ENCODE peak calls at places on chromosomes 2 and 18, in nine cellular contexts. K is cardiac fibroblast, J is fibroblast of pulmonary artery, Q is sigmoid colon, G is retinal pigment epithelial cell, F is GM13976, H is mesothelial cell of epicardium, U is RWPE1, O is A549. D is an unnamed sample.
A peak's percentile ranks its signal among the peaks of the same experiment; 100 is the strongest.

GRCh38 chr2:175679728-175680127 is 322.3 kb downstream of the LNPK start:
- DNase-seq in Q (no peak), J (no peak), U (no peak), H (no peak), G (no peak), F (no peak), O (no peak), K (no peak), D (no peak)

GRCh38 chr2:71939588-71940535 is 207.8 kb downstream of the CYP26B1 start:
- DNase-seq in H (peak; percentile 35), K (peak; percentile 62), O (no peak), J (no peak), U (no peak), F (peak; percentile 23), Q (no peak), G (no peak), D (no peak)

GRCh38 chr2:236162031-236162803 is 6.0 kb downstream of the GBX2 start:
- DNase-seq in G (no peak), J (no peak), H (no peak), O (no peak), F (peak; percentile 38), K (no peak), U (no peak), Q (peak; percentile 28), D (no peak)

GRCh38 chr2:80968450-80968849 is 663.9 kb upstream of the LRRTM1 start:
- DNase-seq in G (no peak), H (no peak), J (no peak), F (no peak), O (no peak), K (no peak), Q (no peak), U (no peak), D (no peak)

GRCh38 chr2:170966648-170967396 is 37.8 kb downstream of the GORASP2 start:
- DNase-seq in Q (no peak), U (no peak), K (no peak), O (peak; percentile 61), G (no peak), H (no peak), J (no peak), F (no peak), D (no peak)

GRCh38 chr2:176138526-176139169 is 9.1 kb downstream of the HOXD8 start:
- DNase-seq in Q (peak; percentile 63), K (no peak), F (no peak), O (no peak), U (no peak), G (no peak), J (no peak), H (no peak), D (no peak)

GRCh38 chr2:33644215-33644614 is 45.1 kb upstream of the FAM98A start:
- DNase-seq in Q (no peak), U (no peak), K (no peak), J (no peak), O (no peak), F (no peak), H (no peak), G (no peak), D (no peak)

GRCh38 chr2:174553811-174554493 is 43.7 kb downstream of the WIPF1 start:
- DNase-seq in Q (no peak), F (no peak), O (no peak), K (no peak), U (no peak), H (no peak), J (no peak), G (no peak), D (no peak)

GRCh38 chr2:177257471-177257870 is 7.1 kb downstream of the NFE2L2 start:
- DNase-seq in O (no peak), U (no peak), F (no peak), G (no peak), K (no peak), H (no peak), J (no peak), Q (no peak), D (no peak)

GRCh38 chr2:8620611-8621382 is 61.1 kb upstream of the ID2 start:
- DNase-seq in U (no peak), H (no peak), O (no peak), K (peak; percentile 95), F (no peak), G (no peak), Q (peak; percentile 56), J (peak; percentile 93), D (no peak)

DNA sequence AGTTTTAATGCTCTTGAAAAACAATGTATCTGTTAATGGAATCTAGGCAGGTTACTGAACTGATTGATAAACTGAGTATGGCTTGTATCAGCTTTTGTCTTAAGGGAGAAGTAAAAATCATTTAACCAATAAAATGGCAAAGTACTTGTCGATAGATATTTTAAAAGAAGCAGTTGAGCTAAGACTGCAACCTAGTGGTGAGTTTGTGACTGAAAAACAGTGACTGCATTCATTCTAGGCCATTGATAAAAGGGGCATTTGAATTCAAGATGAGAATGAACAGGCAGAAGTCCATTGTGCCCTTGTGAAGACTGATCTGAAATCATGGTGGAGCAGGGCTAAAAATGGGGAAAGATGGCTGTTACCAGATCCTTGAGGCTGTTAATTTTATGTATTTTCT is 59.4 kb upstream of the MSTN start:
- DNase-seq in K (peak; percentile 34), G (no peak), H (no peak), J (peak; percentile 40), F (peak; percentile 41), Q (no peak), O (peak; percentile 32), U (peak; percentile 11), D (no peak)
- TF ChIP-seq CTCF in K (peak; percentile 42), G (peak; percentile 44), H (no peak), J (peak; percentile 54), F (peak; percentile 7), Q (no peak), O (peak; percentile 47), U (no peak), D (no peak)

DNA sequence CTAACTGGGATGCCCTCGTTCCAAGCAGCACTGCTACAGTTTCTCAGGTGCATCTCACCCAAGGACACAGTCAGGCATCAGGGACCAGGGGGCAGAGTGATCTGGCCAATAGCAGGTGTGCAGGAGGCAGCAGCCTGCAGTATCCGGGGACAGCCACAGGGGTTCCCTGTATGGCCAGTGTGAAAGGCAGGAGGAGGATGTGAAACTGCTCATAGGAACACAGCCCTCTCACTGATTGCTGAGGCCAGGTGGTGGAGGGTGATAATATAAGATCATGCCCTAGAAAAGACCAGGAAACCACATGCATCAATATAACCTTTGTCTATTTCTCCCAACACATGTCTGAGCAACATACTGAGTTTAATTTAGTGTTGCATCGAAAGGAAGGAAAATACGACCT is 112.7 kb upstream of the TACR1 start:
- DNase-seq in G (no peak), H (no peak), O (peak; percentile 32), K (no peak), Q (no peak), F (peak; percentile 69), J (no peak), U (no peak), D (no peak)
- TF ChIP-seq CTCF in G (no peak), H (no peak), O (no peak), K (peak; percentile 18), Q (no peak), F (peak; percentile 60), J (no peak), U (no peak), D (no peak)

GRCh38 chr2:101725515-101726192 is 28.1 kb downstream of the MAP4K4 start:
- DNase-seq in Q (no peak), K (no peak), F (no peak), H (no peak), G (no peak), J (peak; percentile 39), O (no peak), U (no peak), D (no peak)
- TF ChIP-seq CTCF in Q (no peak), K (peak; percentile 39), F (no peak), H (no peak), G (peak; percentile 27), J (peak; percentile 31), O (no peak), U (no peak), D (no peak)

GRCh38 chr18:36942264-36942663 is 113.3 kb downstream of the KIAA1328 start:
- DNase-seq in U (no peak), G (peak; percentile 12), Q (no peak), J (peak; percentile 71), O (peak; percentile 35), F (peak; percentile 61), H (no peak), K (peak; percentile 57), D (no peak)
- TF ChIP-seq CTCF in U (no peak), G (peak; percentile 79), Q (no peak), J (peak; percentile 75), O (peak; percentile 41), F (peak; percentile 56), H (peak; percentile 63), K (peak; percentile 72), D (no peak)

GRCh38 chr2:117931266-117931665 is 82.6 kb downstream of the CCDC93 start:
- DNase-seq in K (no peak), O (no peak), G (no peak), J (no peak), F (no peak), Q (no peak), U (no peak), H (no peak), D (no peak)

GRCh38 chr2:117931978-117932377 is 81.9 kb downstream of the CCDC93 start:
- DNase-seq in U (no peak), F (no peak), J (no peak), K (no peak), O (no peak), H (no peak), G (no peak), Q (no peak), D (no peak)

GRCh38 chr2:117935954-117936353 is 77.9 kb downstream of the CCDC93 start:
- DNase-seq in H (no peak), U (no peak), G (no peak), F (no peak), Q (no peak), O (no peak), K (no peak), J (no peak), D (no peak)

GRCh38 chr2:117935436-117935835 is 78.4 kb downstream of the CCDC93 start:
- DNase-seq in O (no peak), Q (no peak), F (no peak), U (no peak), H (no peak), G (no peak), J (no peak), K (no peak), D (no peak)

DNA sequence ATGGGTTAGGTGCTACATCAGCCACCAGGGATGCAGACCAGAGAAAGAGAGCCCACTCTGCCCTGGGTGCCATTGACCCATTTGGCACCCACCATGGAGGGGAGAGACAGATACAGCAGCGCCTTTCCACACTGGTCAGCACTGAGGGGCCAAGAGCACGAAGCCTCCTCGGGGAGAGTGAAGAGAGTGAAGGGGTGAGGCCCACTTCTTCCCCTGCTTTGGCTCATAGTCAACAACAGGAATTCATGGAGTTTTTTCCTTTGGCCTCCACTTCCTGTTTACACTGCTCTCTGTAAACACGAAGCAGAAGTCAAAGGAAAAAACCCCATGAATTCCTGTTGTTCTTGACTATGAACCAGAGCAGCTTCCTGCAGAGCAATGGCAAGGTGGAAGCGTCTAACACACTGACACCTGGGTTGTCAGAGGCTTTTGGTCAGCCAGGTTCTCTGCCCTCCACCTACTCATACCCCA is 80.0 kb downstream of the CCDC93 start:
- DNase-seq in G (no peak), O (no peak), J (no peak), K (no peak), F (no peak), Q (no peak), U (no peak), H (no peak), D (no peak)
- TF ChIP-seq CTCF in G (no peak), O (no peak), J (no peak), K (no peak), F (no peak), Q (no peak), U (no peak), H (no peak), D (no peak)